ENCODE peak calls at places on chromosomes 5 and 9, in nine cellular contexts. U, D, L, S, B, V, G, K and I are unnamed samples.

GRCh38 chr5:116554764-116555163 is 19.9 kb downstream of the SEMA6A start:
- DNase-seq in V (no peak), U (no peak), D (no peak), L (no peak), G (no peak), K (no peak), S (no peak), B (no peak), I (no peak)

GRCh38 chr9:133320421-133320881 is 15.5 kb downstream of the SURF6 start:
- DNase-seq in D (no peak), U (peak), B (no peak), K (no peak), L (no peak), G (no peak), S (peak), V (no peak), I (no peak)

GRCh38 chr5:58922392-58923171 is 339.7 kb downstream of the RAB3C start:
- DNase-seq in L (no peak), D (peak), U (peak), K (peak), B (no peak), S (peak), V (no peak), G (peak), I (no peak)

GRCh38 chr5:16815432-16815831 is 120.7 kb downstream of the MYO10 start:
- DNase-seq in L (no peak), B (no peak), D (no peak), V (no peak), S (no peak), U (no peak), G (no peak), K (no peak), I (no peak)

GRCh38 chr9:129473523-129474244 is 147.2 kb downstream of the C9orf50 start:
- DNase-seq in K (peak), U (no peak), V (no peak), S (no peak), G (peak), D (no peak), B (no peak), L (no peak), I (no peak)

GRCh38 chr5:157348049-157348400 is 82.1 kb downstream of the CYFIP2 start:
- DNase-seq in S (no peak), L (no peak), V (no peak), G (no peak), U (no peak), D (no peak), K (no peak), B (no peak), I (no peak)

GRCh38 chr5:135973323-135974018 is 18.7 kb upstream of the LECT2 start:
- DNase-seq in L (no peak), B (peak), V (no peak), U (no peak), D (no peak), G (peak), K (no peak), S (no peak), I (no peak)

GRCh38 chr5:39092581-39093350 is 18.6 kb upstream of the RICTOR start:
- DNase-seq in K (peak), S (no peak), L (no peak), U (no peak), B (no peak), D (no peak), V (no peak), G (no peak), I (no peak)

GRCh38 chr5:73897886-73898285 is 271.9 kb downstream of the ARHGEF28 start:
- DNase-seq in V (no peak), S (no peak), B (no peak), K (no peak), D (no peak), U (no peak), L (no peak), G (no peak), I (no peak)

GRCh38 chr5:169219961-169220360 is 81.0 kb downstream of the SLIT3 start:
- DNase-seq in L (no peak), V (no peak), S (no peak), U (no peak), G (no peak), K (no peak), D (no peak), B (no peak), I (no peak)

GRCh38 chr5:137345396-137345795 is 153.7 kb downstream of the SPOCK1 start:
- DNase-seq in K (no peak), L (no peak), G (no peak), U (no peak), V (no peak), B (no peak), D (no peak), S (no peak), I (no peak)

GRCh38 chr9:126705311-126705766 is 91.6 kb downstream of the LMX1B start:
- DNase-seq in V (peak), D (peak), K (no peak), B (no peak), L (no peak), G (peak), S (peak), U (peak), I (peak)

GRCh38 chr9:134778841-134779411 is 101.7 kb upstream of the FCN2 start:
- DNase-seq in K (peak), S (peak), V (no peak), U (peak), B (no peak), L (no peak), G (peak), D (peak), I (no peak)

GRCh38 chr5:154595662-154596061 is 117.6 kb upstream of the HAND1 start:
- DNase-seq in S (no peak), D (no peak), V (no peak), B (no peak), L (no peak), K (no peak), U (no peak), G (no peak), I (no peak)

GRCh38 chr5:79111960-79112702 is 522 bp downstream of the BHMT start:
- DNase-seq in B (no peak), G (no peak), K (no peak), D (no peak), S (no peak), U (no peak), L (no peak), V (no peak), I (no peak)

GRCh38 chr5:150801117-150801927 is 22.8 kb downstream of the SMIM3 start:
- DNase-seq in D (peak), U (no peak), S (peak), V (no peak), B (no peak), G (peak), L (no peak), K (peak), I (no peak)

DNA sequence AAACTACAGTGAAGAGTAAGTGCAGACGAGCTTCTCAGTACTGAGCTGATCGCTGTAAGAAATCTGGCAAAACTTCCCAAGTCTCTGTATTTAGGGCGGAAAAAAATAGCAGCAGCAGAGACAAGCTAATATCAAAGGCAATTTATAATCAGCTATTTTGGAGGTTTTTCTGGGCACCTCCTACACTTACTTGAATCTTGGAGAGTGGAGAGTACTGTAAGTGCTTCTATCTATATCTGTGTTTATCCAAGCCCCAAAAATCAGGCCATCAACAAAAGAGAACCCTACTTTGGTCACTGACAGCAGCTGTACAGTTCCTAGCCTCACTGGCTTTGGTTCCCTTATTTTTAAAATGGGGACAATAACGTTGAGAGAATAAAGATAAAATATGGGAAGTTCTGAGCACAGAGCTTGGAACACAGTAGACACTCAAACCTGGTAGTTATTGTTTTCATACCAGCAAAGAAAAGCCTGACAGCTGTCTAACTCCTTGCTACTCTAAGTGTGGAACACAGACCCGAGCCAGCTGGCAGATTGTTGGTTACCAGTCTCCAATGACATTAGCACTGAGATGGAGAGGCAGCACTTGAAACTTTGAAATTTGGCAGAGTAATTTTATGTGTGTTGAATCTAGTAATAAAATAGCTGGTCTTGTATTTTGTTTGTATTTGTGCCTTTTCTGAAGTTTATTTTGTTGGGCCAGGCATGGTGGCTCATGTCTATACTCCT is 96.0 kb upstream of the SLC28A3 start:
- DNase-seq in V (no peak), K (no peak), U (no peak), D (no peak), B (no peak), L (no peak), S (no peak), G (peak), I (no peak)
- TF ChIP-seq CTCF in V (no peak), K (no peak), U (no peak), D (no peak), B (no peak), L (no peak), S (no peak), G (no peak), I (no peak)

GRCh38 chr9:38706493-38706892 is 13.4 kb downstream of the FAM240B start:
- DNase-seq in B (no peak), U (no peak), S (no peak), D (no peak), G (no peak), L (no peak), K (no peak), V (no peak), I (no peak)

GRCh38 chr9:38705917-38706316 is 14.0 kb downstream of the FAM240B start:
- DNase-seq in L (no peak), V (no peak), D (no peak), K (no peak), G (no peak), B (no peak), U (no peak), S (no peak), I (no peak)

GRCh38 chr9:38708759-38709158 is 11.2 kb downstream of the FAM240B start:
- DNase-seq in L (no peak), U (no peak), D (no peak), B (no peak), G (no peak), S (no peak), V (no peak), K (peak), I (no peak)

GRCh38 chr9:38713426-38713825 is 6.5 kb downstream of the FAM240B start:
- DNase-seq in S (no peak), U (no peak), G (no peak), D (peak), L (peak), V (no peak), B (peak), K (peak), I (no peak)

GRCh38 chr9:38707885-38708640 is 11.9 kb downstream of the FAM240B start:
- DNase-seq in V (no peak), L (no peak), K (no peak), B (no peak), S (no peak), G (no peak), U (no peak), D (no peak), I (no peak)
- TF ChIP-seq CTCF in V (no peak), L (no peak), K (no peak), B (no peak), S (no peak), G (no peak), U (peak), D (peak), I (no peak)

DNA sequence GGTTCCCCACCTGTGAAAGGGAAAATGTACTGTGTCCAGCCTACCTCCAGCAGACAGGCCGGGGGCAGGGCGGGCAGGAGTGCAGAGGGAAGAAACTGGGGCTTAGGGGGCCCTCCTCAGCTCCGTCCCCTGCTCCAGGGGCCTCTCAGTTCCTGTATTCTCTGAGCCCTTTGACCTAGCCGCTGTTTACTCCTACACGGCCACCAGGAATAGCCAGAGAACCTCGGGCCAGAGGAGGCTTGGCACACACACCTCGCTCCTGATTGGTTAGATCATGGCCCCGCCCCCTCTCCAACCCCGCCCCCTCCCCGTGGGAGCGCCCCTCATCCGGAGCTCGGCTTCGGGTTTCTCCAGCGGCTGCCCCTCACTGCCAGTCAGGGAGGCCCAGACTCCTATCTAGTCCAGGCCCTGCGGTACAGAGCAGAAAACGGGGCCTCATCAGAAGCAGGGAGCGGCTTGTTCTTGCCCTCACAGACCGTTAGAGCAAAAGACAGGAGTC is 2.2 kb downstream of the ST6GALNAC6 start:
- DNase-seq in L (peak), D (no peak), B (no peak), V (no peak), G (peak), K (peak), S (peak), U (peak), I (no peak)
- TF ChIP-seq CTCF in L (no peak), D (no peak), B (no peak), V (no peak), G (no peak), K (no peak), S (no peak), U (no peak), I (no peak)

GRCh38 chr5:140176028-140176382 is 1.0 kb downstream of the CYSTM1 start:
- DNase-seq in G (no peak), S (no peak), U (no peak), D (no peak), L (no peak), V (no peak), B (no peak), K (no peak), I (no peak)

GRCh38 chr5:140178082-140178410 is 3.1 kb downstream of the CYSTM1 start:
- DNase-seq in U (no peak), V (no peak), G (no peak), S (no peak), K (no peak), L (no peak), B (no peak), D (no peak), I (no peak)

GRCh38 chr5:140174472-140175366 is at the start of gene CYSTM1:
- DNase-seq in K (peak), B (peak), G (peak), U (peak), V (peak), D (peak), S (peak), L (peak), I (peak)

GRCh38 chr5:140174014-140174413 is 974 bp upstream of the CYSTM1 start:
- DNase-seq in G (no peak), V (no peak), L (no peak), S (no peak), B (no peak), D (no peak), U (no peak), K (no peak), I (no peak)

GRCh38 chr5:140175367-140176027 is 509 bp downstream of the CYSTM1 start:
- DNase-seq in K (peak), L (no peak), V (peak), D (no peak), S (peak), U (peak), B (no peak), G (peak), I (peak)
- TF ChIP-seq CTCF in K (no peak), L (peak), V (no peak), D (no peak), S (no peak), U (peak), B (peak), G (no peak), I (peak)